ENCODE peak calls at places on chromosome 11, in four cellular contexts. A is CD8-positive, alpha-beta memory T cell; N is neural progenitor cell; W is left ventricle myocardium inferior. H is an unnamed sample.

GRCh38 chr11:122817121-122817520 is 21.2 kb upstream of the CRTAM start:
- DNase-seq in N (no peak), W (no peak), A (no peak), H (no peak)

GRCh38 chr11:130052556-130052955 is 17.1 kb upstream of the APLP2 start:
- DNase-seq in W (no peak), A (no peak), N (no peak), H (no peak)

GRCh38 chr11:69297926-69298777 is 4.2 kb downstream of the MYEOV start:
- DNase-seq in N (no peak), W (peak; percentile 82), A (peak; percentile 77), H (peak; percentile 91)

GRCh38 chr11:62542750-62543567 is 3.6 kb downstream of the AHNAK start:
- DNase-seq in W (peak; percentile 87), N (peak; percentile 89), A (peak; percentile 86), H (peak; percentile 96)

GRCh38 chr11:134386945-134387344 is 25.1 kb downstream of the B3GAT1 start:
- DNase-seq in N (no peak), A (no peak), W (no peak), H (no peak)

GRCh38 chr11:85299247-85299646 is 327.9 kb downstream of the DLG2 start:
- DNase-seq in N (no peak), W (no peak), A (no peak), H (no peak)

GRCh38 chr11:57203359-57203758 is 21.6 kb downstream of the LRRC55 start:
- DNase-seq in W (peak; percentile 85), A (no peak), N (peak; percentile 50), H (peak; percentile 85)

GRCh38 chr11:3161720-3162409 is 3.2 kb downstream of the OSBPL5 start:
- DNase-seq in N (no peak), W (no peak), A (peak; percentile 26), H (no peak)

GRCh38 chr11:128207861-128208321 is 379.5 kb downstream of the ETS1 start:
- DNase-seq in N (no peak), A (no peak), W (no peak), H (no peak)

DNA sequence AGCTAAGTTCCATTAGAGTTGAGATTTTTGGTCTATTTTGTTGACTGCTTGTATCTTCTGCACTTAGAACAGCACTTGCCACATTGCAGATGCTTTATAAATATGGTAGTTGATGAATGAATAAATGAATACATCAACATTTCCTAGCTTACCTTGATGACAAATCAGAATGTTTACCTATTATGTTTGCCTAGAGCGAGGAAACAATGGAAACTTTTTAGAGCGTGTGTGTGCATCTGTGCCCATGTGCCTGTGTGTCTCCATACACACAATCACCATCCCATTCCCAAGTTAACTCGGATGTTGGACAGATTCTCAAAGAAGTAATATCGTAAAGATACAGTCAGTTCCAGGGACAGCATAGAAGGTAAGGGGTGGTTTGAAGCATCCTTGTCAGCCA is 139.1 kb downstream of the DBX1 start:
- DNase-seq in W (no peak), A (no peak), N (no peak), H (no peak)
- H3K27ac ChIP-seq in W (no peak overlapping the region), A (no peak overlapping the region), N (peak overlapping the region; percentile 93), H (no peak overlapping the region)

DNA sequence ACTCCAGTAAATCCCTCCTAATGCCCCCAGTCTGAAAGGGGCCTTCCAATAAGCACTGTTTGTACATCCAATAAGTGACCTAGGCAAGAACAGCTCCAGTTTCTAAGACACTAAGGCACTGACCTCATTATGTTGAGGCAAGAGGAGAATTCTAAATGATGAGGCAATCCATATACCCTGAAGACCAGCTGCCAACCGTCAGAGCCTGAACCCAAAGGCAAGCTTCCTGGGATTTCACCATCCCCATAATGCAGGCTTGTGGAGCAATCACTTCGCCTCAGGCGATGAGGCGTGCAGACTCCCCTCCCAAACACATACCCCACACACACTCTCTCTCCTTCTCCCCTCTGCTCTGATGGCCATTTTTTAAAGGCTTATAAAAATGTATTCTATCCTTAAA is 49.5 kb downstream of the LGR4 start:
- DNase-seq in W (peak; percentile 50), A (no peak), N (peak; percentile 55), H (peak; percentile 77)
- H3K27ac ChIP-seq in W (peak overlapping the region; percentile 67), A (no peak overlapping the region), N (peak overlapping the region; percentile 82), H (peak overlapping the region; percentile 13)

GRCh38 chr11:9529333-9529648 is 44.2 kb upstream of the WEE1 start:
- DNase-seq in N (no peak), W (peak; percentile 26), A (no peak), H (peak; percentile 82)
- H3K27ac ChIP-seq in N (peak overlapping the region; percentile 73), W (peak overlapping the region; percentile 42), A (no peak overlapping the region), H (no peak overlapping the region)

DNA sequence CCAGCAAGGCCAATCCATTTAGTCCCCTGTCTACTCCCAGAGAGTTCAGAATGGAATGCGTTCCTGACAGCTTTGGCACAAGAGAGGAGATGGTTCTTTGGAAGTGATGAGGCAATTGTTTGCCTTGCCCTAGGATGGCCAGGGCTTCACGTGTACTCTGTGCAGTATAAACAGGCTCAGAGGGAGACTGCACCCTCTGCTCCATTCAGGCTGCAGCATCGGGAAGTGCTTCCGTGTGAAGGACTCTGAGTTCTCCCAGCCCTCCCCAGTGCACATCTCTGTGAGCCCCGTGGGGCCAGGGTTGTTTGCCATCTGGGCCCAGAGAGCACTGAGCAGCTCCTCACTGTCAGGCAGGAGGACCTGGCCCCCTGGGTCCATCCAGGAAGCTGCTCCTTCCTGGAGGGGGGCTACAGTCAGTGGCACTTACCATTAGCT is 215.3 kb upstream of the TBCEL start:
- DNase-seq in W (no peak), A (no peak), N (no peak), H (no peak)
- H3K27ac ChIP-seq in W (no peak overlapping the region), A (no peak overlapping the region), N (no peak overlapping the region), H (no peak overlapping the region)

GRCh38 chr11:119207300-119207570 is 1.1 kb downstream of the CBL start:
- DNase-seq in W (no peak), A (no peak), N (no peak), H (no peak)
- H3K27ac ChIP-seq in W (peak overlapping the region; percentile 99), A (no peak overlapping the region), N (no peak overlapping the region), H (no peak overlapping the region)

GRCh38 chr11:73783483-73784020 is 4.1 kb upstream of the MRPL48 start:
- DNase-seq in W (no peak), N (no peak), A (no peak), H (no peak)
- H3K27ac ChIP-seq in W (no peak overlapping the region), N (no peak overlapping the region), A (peak overlapping the region; percentile 48), H (no peak overlapping the region)

GRCh38 chr11:34214961-34215805 is 109.8 kb downstream of the NAT10 start:
- DNase-seq in A (no peak), N (no peak), W (no peak), H (no peak)
- H3K27ac ChIP-seq in A (no peak overlapping the region), N (no peak overlapping the region), W (no peak overlapping the region), H (no peak overlapping the region)

DNA sequence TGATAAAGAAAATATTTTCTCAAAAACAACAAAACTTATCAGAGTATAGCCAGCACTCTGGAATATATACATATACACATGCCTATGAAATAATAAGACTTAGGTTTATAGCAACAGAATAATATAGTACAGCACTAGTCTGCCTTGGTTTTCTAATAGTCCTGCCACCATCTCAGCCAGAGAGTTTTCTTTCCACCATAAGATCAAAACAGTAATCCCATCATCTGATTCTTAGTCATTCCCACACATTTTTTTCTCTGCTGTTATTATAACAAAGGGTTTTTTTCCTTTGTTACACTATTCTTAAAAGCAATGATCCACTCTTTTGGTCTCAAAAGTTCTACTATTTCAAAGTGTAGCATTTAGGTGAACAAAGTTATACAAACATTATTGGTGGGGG is 15.1 kb downstream of the MTMR2 start:
- DNase-seq in A (no peak), N (no peak), W (no peak), H (no peak)
- H3K27ac ChIP-seq in A (no peak overlapping the region), N (no peak overlapping the region), W (no peak overlapping the region), H (no peak overlapping the region)

H was measured in right cardiac atrium.